ENCODE peak calls at places on chromosomes 13 and 19, in ten cellular contexts. V is activated T-helper 1 cell treated with anti-CD3 and anti-CD28 coated beads, Interleukin-2, amount 50 U/mL, for 16 hours; Z is choroid plexus epithelial cell; T is NCI-H510A; E is GM12865; J is stimulated activated CD4-positive, alpha-beta T cell treated with anti-CD3 and anti-CD28 coated beads, Interleukin-1b, Interleukin-23, amount 100 ng/mL, for 24 hours; U is brain pericyte; N is mucosa of gallbladder; W is NCI-H1105; I is T-helper 1 cell. M is an unnamed sample.

GRCh38 chr13:44755872-44756271 is 179.7 kb upstream of the TSC22D1 start:
- DNase-seq in V (no peak), Z (peak; percentile 40), T (no peak), E (no peak), J (no peak), U (no peak), N (no peak), W (no peak), I (no peak), M (peak; percentile 53)

GRCh38 chr19:1366899-1367870 is 16.5 kb upstream of the NDUFS7 start:
- DNase-seq in V (no peak), Z (no peak), T (no peak), E (no peak), J (no peak), U (no peak), N (no peak), W (no peak), I (no peak), M (no peak)

GRCh38 chr19:50380137-50380536 is 3.9 kb downstream of the NR1H2 start:
- DNase-seq in V (no peak), Z (no peak), T (no peak), E (no peak), J (no peak), U (no peak), N (no peak), W (no peak), I (no peak), M (no peak)

GRCh38 chr19:46970815-46971214 is 48.8 kb upstream of the NPAS1 start:
- DNase-seq in V (no peak), Z (no peak), T (no peak), E (no peak), J (no peak), U (no peak), N (peak; percentile 38), W (no peak), I (no peak), M (no peak)

GRCh38 chr19:41696402-41697197 is 8.5 kb upstream of the CEACAM7 start:
- DNase-seq in V (no peak), Z (peak; percentile 1), T (no peak), E (no peak), J (no peak), U (no peak), N (peak; percentile 21), W (no peak), I (no peak), M (peak; percentile 3)

GRCh38 chr19:49272204-49272603 is 52.8 kb downstream of the SLC6A16 start:
- DNase-seq in V (no peak), Z (peak; percentile 30), T (no peak), E (no peak), J (no peak), U (no peak), N (no peak), W (no peak), I (no peak), M (peak; percentile 32)

GRCh38 chr13:96994030-96994848 is at the start of gene OXGR1:
- DNase-seq in V (no peak), Z (no peak), T (no peak), E (no peak), J (no peak), U (no peak), N (no peak), W (no peak), I (no peak), M (no peak)

GRCh38 chr13:39130298-39130697 is 92.0 kb downstream of the NHLRC3 start:
- DNase-seq in V (no peak), Z (no peak), T (no peak), E (no peak), J (no peak), U (no peak), N (no peak), W (no peak), I (no peak), M (no peak)

GRCh38 chr19:32166238-32166637 is 179.2 kb upstream of the ZNF507 start:
- DNase-seq in V (no peak), Z (no peak), T (no peak), E (no peak), J (no peak), U (no peak), N (no peak), W (peak; percentile 73), I (no peak), M (no peak)